ENCODE peak calls at places on chromosomes 13 and 19, in six cellular contexts. Y is CD8-positive, alpha-beta T cell; F is heart right ventricle; I is CD8-positive, alpha-beta memory T cell; W is upper lobe of right lung; T is right lobe of liver. K is an unnamed sample.

GRCh38 chr13:75120071-75120470 is 361.9 kb downstream of the TBC1D4 start:
- DNase-seq in W (no peak), T (no peak), I (no peak), Y (no peak), F (no peak), K (no peak)

GRCh38 chr19:27793644-27794443 is 1419.1 kb downstream of the UQCRFS1 start:
- DNase-seq in F (peak; percentile 94), Y (peak; percentile 85), I (peak; percentile 85), T (peak; percentile 97), W (peak; percentile 97), K (peak; percentile 79)

GRCh38 chr19:17938092-17938845 is 5.5 kb downstream of the CCDC124 start:
- DNase-seq in W (peak; percentile 89), I (peak; percentile 75), Y (peak; percentile 74), F (peak; percentile 74), T (peak; percentile 70), K (peak; percentile 85)

GRCh38 chr19:49468746-49469447 is 5.1 kb upstream of the FLT3LG start:
- DNase-seq in Y (peak; percentile 73), F (peak; percentile 92), W (no peak), I (peak; percentile 75), T (no peak), K (peak; percentile 78)

GRCh38 chr13:86870388-86870966 is 800.7 kb upstream of the SLITRK5 start:
- DNase-seq in W (no peak), Y (no peak), I (no peak), T (no peak), F (no peak), K (no peak)

GRCh38 chr19:19366691-19367396 is 38.6 kb upstream of the GATAD2A start:
- DNase-seq in W (peak; percentile 90), F (peak; percentile 54), I (peak; percentile 48), T (peak; percentile 82), Y (peak; percentile 50), K (peak; percentile 71)

GRCh38 chr19:47479701-47480503 is 4.1 kb downstream of the KPTN start:
- DNase-seq in W (peak; percentile 82), T (no peak), I (no peak), F (no peak), Y (no peak), K (no peak)

GRCh38 chr19:13098291-13099072 is 4.2 kb downstream of the LYL1 start:
- DNase-seq in I (no peak), F (no peak), Y (no peak), W (no peak), T (no peak), K (peak; percentile 48)

GRCh38 chr13:85806553-85807175 is 7.4 kb upstream of the SLITRK6 start:
- DNase-seq in Y (no peak), W (no peak), I (no peak), T (no peak), F (no peak), K (no peak)

GRCh38 chr19:39166571-39167391 is 30.0 kb upstream of the NCCRP1 start:
- DNase-seq in F (peak; percentile 71), T (peak; percentile 76), Y (no peak), W (peak; percentile 95), I (no peak), K (no peak)

GRCh38 chr19:28501979-28502378 is 711.0 kb downstream of the UQCRFS1 start:
- DNase-seq in W (no peak), Y (no peak), T (no peak), I (no peak), F (no peak), K (no peak)

GRCh38 chr13:110759710-110760109 is 46.2 kb downstream of the ING1 start:
- DNase-seq in F (no peak), I (no peak), Y (no peak), W (no peak), T (no peak), K (no peak)

GRCh38 chr13:45448965-45449559 is 15.7 kb upstream of the COG3 start:
- DNase-seq in Y (no peak), T (no peak), W (no peak), I (no peak), F (no peak), K (no peak)
- H3K27ac ChIP-seq in Y (no peak overlapping the region), T (peak overlapping the region; percentile 92), W (no peak overlapping the region), I (no peak overlapping the region), F (no peak overlapping the region), K (no peak overlapping the region)

GRCh38 chr19:14174883-14175282 is 31.1 kb downstream of the ADGRL1 start:
- DNase-seq in F (no peak), W (no peak), T (no peak), Y (no peak), I (no peak), K (no peak)
- H3K27me3 ChIP-seq in F (no peaks in the 10 kb centered on the region), W (no peaks in the 10 kb centered on the region), T (no peaks in the 10 kb centered on the region), Y (no peaks in the 10 kb centered on the region), I (no peaks in the 10 kb centered on the region), K (no peaks in the 10 kb centered on the region)

DNA sequence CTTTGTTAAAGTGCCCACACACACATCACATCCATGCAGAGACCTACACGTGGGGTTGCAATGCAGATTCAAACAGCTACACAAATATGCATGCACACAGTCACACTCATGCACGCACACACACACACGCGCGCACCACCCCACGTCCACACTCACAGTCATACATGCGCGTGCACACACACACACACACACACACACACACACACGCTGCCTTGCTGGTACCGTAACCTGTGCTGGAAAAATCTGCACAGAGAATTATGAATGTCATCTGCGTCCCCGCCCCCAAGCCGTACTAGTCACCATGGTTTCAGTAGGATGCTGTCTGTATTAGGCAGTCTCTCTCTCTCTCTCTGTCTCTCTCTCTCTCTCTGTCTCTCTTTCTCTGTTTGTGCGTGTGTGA is 26.2 kb upstream of the DPP9 start:
- DNase-seq in I (no peak), W (no peak), T (no peak), Y (no peak), F (no peak), K (no peak)
- H3K27ac ChIP-seq in I (no peak overlapping the region), W (no peak overlapping the region), T (no peak overlapping the region), Y (no peak overlapping the region), F (no peak overlapping the region), K (no peak overlapping the region)

GRCh38 chr19:33299061-33299665 is 3.2 kb downstream of the CEBPA start:
- DNase-seq in I (no peak), F (no peak), W (no peak), Y (no peak), T (peak; percentile 55), K (no peak)

GRCh38 chr19:33301011-33301899 is 1.1 kb downstream of the CEBPA start:
- DNase-seq in I (no peak), T (peak; percentile 58), Y (no peak), F (no peak), W (no peak), K (no peak)

GRCh38 chr19:33298146-33298911 is 4.0 kb downstream of the CEBPA start:
- DNase-seq in I (no peak), T (peak; percentile 88), Y (no peak), W (peak; percentile 85), F (no peak), K (no peak)

GRCh38 chr19:33301900-33302174 is 497 bp downstream of the CEBPA start:
- DNase-seq in I (no peak), Y (no peak), F (no peak), T (peak; percentile 56), W (no peak), K (no peak)

GRCh38 chr19:33300016-33300981 is 2.0 kb downstream of the CEBPA start:
- DNase-seq in Y (no peak), F (no peak), T (peak; percentile 65), W (no peak), I (no peak), K (no peak)
- H3K27me3 ChIP-seq in Y (peaks cover 3% of the 10 kb centered on the region), F (peaks cover 23% of the 10 kb centered on the region), T (no peaks in the 10 kb centered on the region), W (peaks cover 7% of the 10 kb centered on the region), I (peaks cover 15% of the 10 kb centered on the region), K (no peaks in the 10 kb centered on the region)

DNA sequence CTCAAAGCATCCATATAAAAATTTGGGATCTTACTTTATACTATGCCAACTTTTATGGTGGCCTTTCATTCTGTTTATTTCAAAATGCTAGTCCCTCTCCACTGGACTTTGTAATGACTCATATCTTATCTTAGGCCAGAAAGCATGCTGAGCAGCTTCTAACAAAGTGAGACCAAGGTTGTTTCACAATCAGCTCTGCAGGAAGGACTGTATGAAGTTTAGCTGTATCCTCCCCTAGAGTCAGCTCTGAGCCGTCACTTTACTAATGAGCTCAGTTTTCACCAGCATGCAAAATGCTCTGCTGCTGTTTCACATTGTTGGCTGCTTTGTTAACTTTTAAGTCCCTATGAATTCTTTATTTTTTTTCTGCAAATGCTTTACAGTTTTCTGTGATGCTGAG is 1608.8 kb downstream of the OLFM4 start:
- DNase-seq in W (no peak), I (no peak), T (no peak), F (no peak), Y (no peak), K (no peak)
- H3K27ac ChIP-seq in W (no peak overlapping the region), I (no peak overlapping the region), T (no peak overlapping the region), F (no peak overlapping the region), Y (no peak overlapping the region), K (no peak overlapping the region)